ENCODE peak calls at places on chromosomes 11 and 22, in ten cellular contexts. R is mammary epithelial cell, A is transverse colon, F is astrocyte of the spinal cord, Y is PC-3, D is RWPE1, C is tibial artery, M is dorsolateral prefrontal cortex, H is AG09309, W is suprapubic skin. O is an unnamed sample.

GRCh38 chr11:6414874-6415328 is 4.0 kb downstream of the APBB1 start:
- DNase-seq in R (no peak), A (no peak), F (no peak), Y (no peak), D (no peak), C (no peak), M (no peak), H (no peak), W (no peak), O (no peak)

GRCh38 chr11:88950975-88951374 is 114.8 kb downstream of the GRM5 start:
- DNase-seq in R (no peak), A (no peak), F (no peak), Y (no peak), D (no peak), C (no peak), M (no peak), H (no peak), W (no peak), O (no peak)

GRCh38 chr11:986270-986951 is 50.1 kb downstream of the MUC6 start:
- DNase-seq in R (no peak), A (no peak), F (no peak), Y (peak), D (peak), C (no peak), M (peak), H (no peak), W (no peak), O (no peak)

GRCh38 chr11:35282226-35282882 is 137.0 kb downstream of the SLC1A2 start:
- DNase-seq in R (peak), A (no peak), F (peak), Y (no peak), D (no peak), C (no peak), M (no peak), H (no peak), W (no peak), O (no peak)

GRCh38 chr11:35146711-35147110 is 7.7 kb downstream of the CD44 start:
- DNase-seq in R (no peak), A (no peak), F (no peak), Y (no peak), D (no peak), C (no peak), M (no peak), H (no peak), W (no peak), O (no peak)

GRCh38 chr11:2760196-2760871 is 60.5 kb upstream of the KCNQ1OT1 start:
- DNase-seq in R (no peak), A (peak), F (no peak), Y (no peak), D (no peak), C (peak), M (no peak), H (no peak), W (peak), O (peak)

GRCh38 chr11:111983187-111983986 is 41.8 kb upstream of the DLAT start:
- DNase-seq in R (no peak), A (peak), F (peak), Y (peak), D (peak), C (no peak), M (peak), H (no peak), W (no peak), O (no peak)

GRCh38 chr22:29050457-29050856 is 11.2 kb downstream of the C22orf31 start:
- DNase-seq in R (no peak), A (no peak), F (no peak), Y (no peak), D (no peak), C (no peak), M (no peak), H (no peak), W (peak), O (no peak)

GRCh38 chr11:17508306-17508705 is 31.7 kb upstream of the ABCC8 start:
- DNase-seq in R (no peak), A (no peak), F (no peak), Y (no peak), D (no peak), C (no peak), M (no peak), H (no peak), W (no peak), O (no peak)

GRCh38 chr11:46275964-46276641 is 1.4 kb upstream of the CREB3L1 start:
- DNase-seq in R (no peak), A (peak), F (no peak), Y (no peak), D (no peak), C (no peak), M (no peak), H (no peak), W (no peak), O (no peak)

GRCh38 chr11:85823816-85824215 is 12.9 kb upstream of the SYTL2 start:
- DNase-seq in R (no peak), A (peak), F (no peak), Y (no peak), D (no peak), C (no peak), M (no peak), H (no peak), W (no peak), O (no peak)

GRCh38 chr11:36605221-36606216 is 7.5 kb upstream of the RAG2 start:
- DNase-seq in R (no peak), A (no peak), F (no peak), Y (no peak), D (no peak), C (no peak), M (no peak), H (no peak), W (no peak), O (no peak)

GRCh38 chr22:39990688-39991087 is 4.1 kb upstream of the FAM83F start:
- DNase-seq in R (no peak), A (no peak), F (no peak), Y (no peak), D (no peak), C (no peak), M (no peak), H (no peak), W (no peak), O (no peak)

GRCh38 chr11:5550440-5551095 is 2.2 kb upstream of the OR52H1 start:
- DNase-seq in R (peak), A (no peak), F (peak), Y (peak), D (peak), C (no peak), M (no peak), H (peak), W (no peak), O (no peak)

GRCh38 chr11:289706-290620 is 1.0 kb downstream of the PGGHG start:
- DNase-seq in R (no peak), A (peak), F (no peak), Y (no peak), D (no peak), C (peak), M (no peak), H (no peak), W (peak), O (no peak)

GRCh38 chr11:130177782-130178181 is 18.2 kb downstream of the ST14 start:
- DNase-seq in R (no peak), A (no peak), F (no peak), Y (no peak), D (no peak), C (no peak), M (no peak), H (no peak), W (no peak), O (no peak)

GRCh38 chr11:60995798-60996197 is 24.3 kb downstream of the CD6 start:
- DNase-seq in R (no peak), A (no peak), F (no peak), Y (no peak), D (no peak), C (no peak), M (no peak), H (no peak), W (no peak), O (no peak)

GRCh38 chr11:46520971-46521745 is 72.7 kb downstream of the AMBRA1 start:
- DNase-seq in R (peak), A (no peak), F (peak), Y (peak), D (peak), C (no peak), M (peak), H (no peak), W (no peak), O (no peak)

GRCh38 chr11:20015529-20016427 is 144.5 kb downstream of the DBX1 start:
- DNase-seq in R (peak), A (no peak), F (no peak), Y (no peak), D (no peak), C (no peak), M (no peak), H (no peak), W (no peak), O (no peak)

GRCh38 chr11:2775083-2775625 is 75.4 kb upstream of the KCNQ1OT1 start:
- DNase-seq in R (no peak), A (no peak), F (no peak), Y (no peak), D (no peak), C (peak), M (peak), H (no peak), W (peak), O (peak)

GRCh38 chr22:29306175-29306829 is at the start of gene GAS2L1:
- DNase-seq in R (peak), A (peak), F (peak), Y (peak), D (peak), C (peak), M (peak), H (peak), W (peak), O (peak)

GRCh38 chr11:117795726-117796455 is 1.1 kb downstream of the DSCAML1 start:
- DNase-seq in R (no peak), A (no peak), F (no peak), Y (no peak), D (no peak), C (no peak), M (no peak), H (no peak), W (no peak), O (no peak)

GRCh38 chr11:90542092-90542491 is 319.2 kb upstream of the CHORDC1 start:
- DNase-seq in R (no peak), A (no peak), F (no peak), Y (peak), D (no peak), C (no peak), M (no peak), H (no peak), W (no peak), O (no peak)
- TF ChIP-seq CTCF in R (no peak), A (no peak), F (no peak), Y (peak), D (no peak), C (no peak), M (no peak), H (no peak), W (no peak), O (no peak)

DNA sequence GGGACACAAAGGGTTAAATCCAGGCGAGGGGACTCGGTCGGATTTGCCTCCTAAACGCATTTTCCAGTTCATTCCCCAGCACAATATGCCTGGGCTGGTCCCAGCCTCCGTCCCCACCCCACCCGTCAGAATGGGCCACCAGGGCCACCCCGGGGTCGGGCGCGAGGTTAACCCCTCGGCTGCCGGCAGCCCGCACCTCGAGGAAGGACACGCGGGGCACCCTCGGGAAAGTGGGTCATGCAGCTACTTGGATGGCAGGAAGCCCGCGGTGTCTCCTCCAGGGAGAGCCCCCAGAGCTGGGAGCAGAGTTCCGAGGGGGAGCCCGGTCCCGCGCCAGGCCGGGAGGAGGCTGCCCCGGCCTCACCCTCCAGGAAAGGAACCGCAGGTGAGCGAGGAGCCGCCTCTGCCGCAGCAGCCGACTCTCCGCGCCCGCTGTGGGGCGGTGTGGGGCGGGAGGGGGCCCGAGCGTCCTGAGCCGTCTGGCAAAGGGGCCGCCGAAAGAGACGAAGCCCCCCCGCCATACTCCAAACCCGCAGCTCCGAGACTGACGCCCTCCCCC is 1.4 kb downstream of the NECTIN1 start:
- DNase-seq in R (no peak), A (peak), F (no peak), Y (peak), D (no peak), C (no peak), M (peak), H (no peak), W (no peak), O (no peak)
- TF ChIP-seq CTCF in R (peak), A (no peak), F (peak), Y (peak), D (peak), C (no peak), M (peak), H (peak), W (no peak), O (peak)

GRCh38 chr22:32949719-32950118 is 108.5 kb downstream of the SYN3 start:
- DNase-seq in R (no peak), A (no peak), F (no peak), Y (no peak), D (no peak), C (no peak), M (no peak), H (no peak), W (no peak), O (no peak)

GRCh38 chr22:32950366-32950765 is 107.8 kb downstream of the SYN3 start:
- DNase-seq in R (no peak), A (no peak), F (no peak), Y (no peak), D (no peak), C (no peak), M (no peak), H (no peak), W (no peak), O (no peak)

GRCh38 chr22:32951807-32952153 is 106.4 kb downstream of the SYN3 start:
- DNase-seq in R (no peak), A (no peak), F (no peak), Y (no peak), D (no peak), C (no peak), M (no peak), H (no peak), W (no peak), O (no peak)

GRCh38 chr22:32947581-32947980 is 110.6 kb downstream of the SYN3 start:
- DNase-seq in R (no peak), A (no peak), F (no peak), Y (no peak), D (no peak), C (no peak), M (no peak), H (no peak), W (no peak), O (no peak)

DNA sequence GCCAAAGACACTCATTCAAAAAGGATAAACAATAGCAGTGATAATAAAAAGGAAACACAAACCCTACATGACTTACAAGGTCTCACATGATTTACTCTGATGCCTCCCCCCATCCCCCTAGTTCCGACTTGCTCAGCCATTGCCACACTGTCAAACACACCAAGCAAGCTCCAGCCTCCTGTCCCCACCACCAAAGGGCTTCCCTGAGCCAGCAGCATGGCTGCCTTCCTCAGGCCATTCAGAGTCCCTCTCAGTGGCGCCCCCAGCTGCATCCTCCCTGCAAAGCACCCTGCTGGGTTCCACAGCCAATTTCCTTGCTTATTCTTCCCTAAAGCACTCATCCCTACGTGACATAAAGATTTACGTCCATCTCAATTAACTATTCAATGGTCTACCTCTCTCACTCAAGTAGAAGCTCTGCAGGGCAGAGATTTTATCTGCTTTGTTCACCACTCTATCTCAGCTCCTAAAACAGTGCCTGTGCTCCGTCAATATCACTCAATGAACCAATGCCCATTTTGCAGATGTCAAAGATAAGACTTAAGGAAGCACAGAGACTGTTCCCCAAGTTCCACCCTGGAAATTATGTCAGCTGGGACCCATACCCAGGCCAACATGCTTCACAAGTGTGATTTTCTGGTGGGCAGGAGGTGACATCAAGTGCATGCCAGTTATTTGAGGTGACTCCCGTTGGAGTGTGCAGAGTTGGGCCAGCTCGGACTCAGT is 106.9 kb downstream of the SYN3 start:
- DNase-seq in R (no peak), A (no peak), F (no peak), Y (no peak), D (no peak), C (no peak), M (no peak), H (no peak), W (no peak), O (no peak)
- TF ChIP-seq CTCF in R (no peak), A (no peak), F (no peak), Y (no peak), D (no peak), C (no peak), M (no peak), H (no peak), W (no peak), O (no peak)

GRCh38 chr11:100618914-100619313 is 68.2 kb upstream of the ARHGAP42 start:
- DNase-seq in R (no peak), A (no peak), F (no peak), Y (no peak), D (no peak), C (no peak), M (no peak), H (no peak), W (no peak), O (no peak)
- TF ChIP-seq CTCF in R (no peak), A (no peak), F (no peak), Y (no peak), D (no peak), C (no peak), M (no peak), H (no peak), W (no peak), O (no peak)

GRCh38 chr11:70225629-70226582 is 22.8 kb downstream of the FADD start:
- DNase-seq in R (no peak), A (peak), F (no peak), Y (no peak), D (no peak), C (no peak), M (no peak), H (no peak), W (peak), O (no peak)

GRCh38 chr11:70230840-70231710 is 28.0 kb downstream of the FADD start:
- DNase-seq in R (no peak), A (no peak), F (no peak), Y (no peak), D (no peak), C (no peak), M (peak), H (no peak), W (no peak), O (no peak)

GRCh38 chr11:70229737-70230136 is 26.6 kb downstream of the FADD start:
- DNase-seq in R (no peak), A (no peak), F (no peak), Y (no peak), D (no peak), C (no peak), M (no peak), H (no peak), W (no peak), O (no peak)

GRCh38 chr11:70230151-70230839 is 27.2 kb downstream of the FADD start:
- DNase-seq in R (no peak), A (no peak), F (no peak), Y (no peak), D (no peak), C (no peak), M (no peak), H (no peak), W (no peak), O (no peak)

DNA sequence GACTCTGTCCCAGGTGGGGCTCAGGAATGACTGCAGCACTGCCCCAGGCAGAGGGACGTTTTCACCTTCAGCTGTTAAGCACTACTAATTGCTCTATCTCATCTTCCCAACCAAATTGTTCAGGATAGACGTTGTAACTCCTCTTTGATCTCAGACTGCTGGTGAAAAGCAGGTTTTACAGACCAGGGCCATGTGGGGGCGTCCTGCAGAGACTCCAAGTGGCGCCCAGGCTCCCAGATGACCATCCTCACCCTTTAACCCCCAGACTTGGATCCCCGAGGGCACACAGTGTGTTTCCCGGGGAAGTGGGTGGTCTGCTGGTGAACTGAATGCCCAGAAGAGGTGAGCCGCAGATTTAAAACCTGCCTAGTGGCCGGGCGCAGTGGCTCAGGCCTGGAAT is 23.9 kb downstream of the FADD start:
- DNase-seq in R (no peak), A (no peak), F (no peak), Y (peak), D (no peak), C (no peak), M (no peak), H (no peak), W (no peak), O (no peak)
- TF ChIP-seq CTCF in R (peak), A (no peak), F (no peak), Y (peak), D (no peak), C (no peak), M (no peak), H (peak), W (no peak), O (no peak)

DNA sequence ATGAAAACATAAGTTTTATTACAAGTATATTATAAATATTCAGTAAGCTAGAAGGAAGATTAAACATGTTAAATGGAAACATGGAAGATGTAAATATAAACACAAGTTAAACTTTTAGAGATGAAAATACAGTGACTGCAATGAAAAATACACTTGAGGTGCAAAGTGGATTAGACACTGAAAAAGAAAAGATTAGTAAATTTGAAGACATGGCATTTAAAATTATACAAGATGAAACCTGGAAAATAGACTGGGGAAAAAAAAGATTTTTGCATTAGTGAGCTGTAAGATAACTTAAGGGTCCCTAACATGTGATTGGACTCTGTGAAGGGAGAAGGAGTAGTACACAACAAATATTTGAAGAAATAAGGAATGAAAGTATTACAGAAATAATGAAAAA is 33.3 kb downstream of the ELP4 start:
- DNase-seq in R (no peak), A (no peak), F (no peak), Y (no peak), D (no peak), C (no peak), M (no peak), H (no peak), W (no peak), O (no peak)
- TF ChIP-seq CTCF in R (no peak), A (no peak), F (no peak), Y (no peak), D (no peak), C (no peak), M (no peak), H (no peak), W (no peak), O (no peak)

GRCh38 chr22:30399718-30400117 is 2.9 kb downstream of the SEC14L2 start:
- DNase-seq in R (no peak), A (no peak), F (no peak), Y (no peak), D (no peak), C (no peak), M (no peak), H (no peak), W (no peak), O (no peak)
- TF ChIP-seq CTCF in R (no peak), A (no peak), F (no peak), Y (no peak), D (no peak), C (no peak), M (no peak), H (no peak), W (no peak), O (no peak)